ENCODE peak calls at places on chromosomes 6 and 20, in eight cellular contexts. E, M, Z, X, S, B, U and V are unnamed samples.

GRCh38 chr20:50379049-50379990 is 130.9 kb upstream of the PTPN1 start:
- DNase-seq in M (peak; percentile 48), E (no peak), X (peak; percentile 98), U (peak; percentile 93), S (peak; percentile 95), B (peak; percentile 99), Z (peak; percentile 87), V (peak; percentile 86)

GRCh38 chr20:57615472-57615855 is 4.8 kb downstream of the ZBP1 start:
- DNase-seq in M (no peak), U (no peak), Z (no peak), X (no peak), E (no peak), S (peak; percentile 10), B (peak; percentile 55), V (no peak)

GRCh38 chr6:133396225-133396624 is 155.1 kb downstream of the EYA4 start:
- DNase-seq in U (no peak), Z (no peak), X (no peak), M (peak; percentile 26), S (no peak), B (no peak), E (no peak), V (no peak)

GRCh38 chr6:157203312-157203744 is 120.0 kb downstream of the TMEM242 start:
- DNase-seq in S (no peak), X (no peak), Z (no peak), U (peak; percentile 67), B (no peak), E (no peak), M (peak; percentile 29), V (no peak)

GRCh38 chr6:151147118-151147832 is 92.5 kb upstream of the AKAP12 start:
- DNase-seq in E (no peak), U (no peak), M (no peak), X (no peak), S (peak; percentile 71), B (no peak), Z (no peak), V (no peak)

GRCh38 chr6:106522557-106522956 is 106.7 kb downstream of the RTN4IP1 start:
- DNase-seq in X (no peak), S (no peak), Z (no peak), U (no peak), B (no peak), E (no peak), M (no peak), V (no peak)

GRCh38 chr6:118122161-118122560 is 215.1 kb downstream of the SLC35F1 start:
- DNase-seq in B (no peak), X (no peak), E (no peak), Z (no peak), M (no peak), U (no peak), S (no peak), V (no peak)

GRCh38 chr6:28824793-28825731 is 98.7 kb downstream of the TRIM27 start:
- DNase-seq in Z (no peak), S (no peak), U (no peak), E (no peak), M (no peak), B (no peak), X (no peak), V (no peak)

GRCh38 chr20:10982692-10983091 is 308.9 kb upstream of the JAG1 start:
- DNase-seq in B (peak; percentile 82), U (no peak), E (no peak), Z (no peak), X (peak; percentile 40), S (peak; percentile 48), M (peak; percentile 94), V (peak; percentile 27)

GRCh38 chr20:21944227-21944626 is 238.8 kb downstream of the PAX1 start:
- DNase-seq in M (no peak), Z (no peak), E (no peak), U (no peak), S (no peak), X (no peak), B (no peak), V (no peak)

GRCh38 chr6:132812255-132812732 is 2.1 kb upstream of the RPS12 start:
- DNase-seq in S (no peak), X (no peak), E (no peak), Z (no peak), M (peak; percentile 50), B (no peak), U (no peak), V (no peak)

GRCh38 chr6:164370773-164371172 is 938.6 kb downstream of the C6orf118 start:
- DNase-seq in M (peak; percentile 18), S (no peak), X (no peak), Z (no peak), E (no peak), B (no peak), U (no peak), V (no peak)

GRCh38 chr20:19658137-19658536 is 99.9 kb upstream of the RIN2 start:
- DNase-seq in X (no peak), S (no peak), U (peak; percentile 64), M (no peak), B (no peak), Z (peak; percentile 31), E (no peak), V (no peak)

GRCh38 chr6:40258531-40258930 is 324.3 kb upstream of the MOCS1 start:
- DNase-seq in S (no peak), U (no peak), E (no peak), X (no peak), Z (no peak), B (no peak), M (no peak), V (no peak)

GRCh38 chr20:44784688-44785087 is 25.7 kb downstream of the RIMS4 start:
- DNase-seq in S (no peak), M (no peak), B (no peak), E (no peak), U (no peak), Z (no peak), X (no peak), V (no peak)

GRCh38 chr6:104281370-104281769 is 578.3 kb downstream of the HACE1 start:
- DNase-seq in Z (no peak), S (no peak), U (no peak), E (peak; percentile 6), M (no peak), X (no peak), B (no peak), V (no peak)

GRCh38 chr6:154583546-154584188 is 73.2 kb upstream of the CNKSR3 start:
- DNase-seq in Z (no peak), E (no peak), X (no peak), S (no peak), M (no peak), B (no peak), U (no peak), V (no peak)

GRCh38 chr6:139338845-139339244 is 35.6 kb downstream of the CITED2 start:
- DNase-seq in U (no peak), Z (no peak), E (no peak), M (no peak), X (peak; percentile 29), B (no peak), S (no peak), V (peak; percentile 62)

GRCh38 chr6:4693566-4693965 is 82.6 kb upstream of the CDYL start:
- DNase-seq in M (no peak), S (no peak), U (no peak), X (no peak), B (no peak), E (no peak), Z (no peak), V (no peak)

GRCh38 chr6:36800223-36801095 is 38.8 kb downstream of the CPNE5 start:
- DNase-seq in E (no peak), U (no peak), X (no peak), Z (no peak), M (no peak), B (no peak), S (no peak), V (no peak)

GRCh38 chr20:32585011-32585518 is at the start of gene NOL4L:
- DNase-seq in S (peak; percentile 51), E (no peak), M (peak; percentile 32), Z (peak; percentile 48), X (no peak), U (no peak), B (no peak), V (no peak)

GRCh38 chr20:540391-541201 is 3.0 kb downstream of the CSNK2A1 start:
- DNase-seq in Z (no peak), U (no peak), M (no peak), E (no peak), B (no peak), X (no peak), S (no peak), V (no peak)
- H3K4me1 ChIP-seq in Z (peaks cover 35% of the 10 kb centered on the region), U (peaks cover 32% of the 10 kb centered on the region), M (peaks cover 2% of the 10 kb centered on the region), E (peaks cover 61% of the 10 kb centered on the region), B (peaks cover 49% of the 10 kb centered on the region), X (peaks cover 17% of the 10 kb centered on the region), S (peaks cover 11% of the 10 kb centered on the region), V (peaks cover 61% of the 10 kb centered on the region)

DNA sequence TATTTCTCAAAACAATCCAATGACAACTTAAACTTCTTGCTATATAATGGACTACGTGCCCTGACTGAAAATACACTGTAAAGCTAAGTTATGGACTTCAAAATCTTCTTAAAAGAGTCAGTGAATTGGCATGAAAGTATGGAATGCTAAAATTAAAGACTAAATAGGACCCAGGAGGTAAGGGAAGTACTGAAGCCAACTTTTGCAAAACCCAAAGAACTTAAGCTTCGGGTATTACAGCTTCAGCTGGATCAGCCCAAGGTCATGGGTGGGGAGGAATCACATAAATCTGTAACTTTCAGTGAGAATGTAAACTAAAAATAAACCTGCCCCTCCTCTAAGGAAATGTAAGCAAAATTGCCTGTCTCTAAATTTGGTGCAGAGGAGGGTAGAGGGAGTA is 4.4 kb upstream of the MUC21 start:
- DNase-seq in X (no peak), S (no peak), M (no peak), E (no peak), U (no peak), B (no peak), Z (no peak), V (no peak)
- H3K4me1 ChIP-seq in X (peaks cover 6% of the 10 kb centered on the region), S (peaks cover 4% of the 10 kb centered on the region), M (peaks cover 6% of the 10 kb centered on the region), E (peaks cover 9% of the 10 kb centered on the region), U (peaks cover 5% of the 10 kb centered on the region), B (peaks cover 5% of the 10 kb centered on the region), Z (no peaks in the 10 kb centered on the region), V (peaks cover 11% of the 10 kb centered on the region)

DNA sequence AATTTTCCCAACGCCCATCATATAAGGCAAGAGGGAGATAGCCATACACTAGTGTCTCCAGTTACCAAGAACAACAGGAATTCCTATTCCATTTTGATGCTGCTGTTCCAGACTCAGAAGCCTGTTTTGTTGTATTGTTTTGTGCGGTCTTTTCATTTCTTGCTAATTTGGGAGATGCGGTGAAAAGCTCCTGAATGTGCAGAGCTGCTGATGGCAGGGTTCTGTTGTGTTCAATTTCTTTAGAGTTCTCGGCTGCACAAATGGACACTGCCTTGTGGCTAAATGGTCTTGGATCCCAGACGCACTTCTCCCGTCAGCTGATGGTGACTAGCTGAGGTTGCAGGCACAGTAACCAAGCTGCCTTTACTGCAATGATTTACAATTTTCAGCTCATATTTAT is 159.2 kb downstream of the JARID2 start:
- DNase-seq in B (no peak), E (no peak), Z (no peak), U (no peak), X (no peak), M (no peak), S (no peak), V (no peak)
- H3K4me1 ChIP-seq in B (peaks cover 71% of the 10 kb centered on the region), E (peaks cover 9% of the 10 kb centered on the region), Z (peaks cover 16% of the 10 kb centered on the region), U (peaks cover 24% of the 10 kb centered on the region), X (no peaks in the 10 kb centered on the region), M (no peaks in the 10 kb centered on the region), S (peaks cover 5% of the 10 kb centered on the region), V (no peaks in the 10 kb centered on the region)

DNA sequence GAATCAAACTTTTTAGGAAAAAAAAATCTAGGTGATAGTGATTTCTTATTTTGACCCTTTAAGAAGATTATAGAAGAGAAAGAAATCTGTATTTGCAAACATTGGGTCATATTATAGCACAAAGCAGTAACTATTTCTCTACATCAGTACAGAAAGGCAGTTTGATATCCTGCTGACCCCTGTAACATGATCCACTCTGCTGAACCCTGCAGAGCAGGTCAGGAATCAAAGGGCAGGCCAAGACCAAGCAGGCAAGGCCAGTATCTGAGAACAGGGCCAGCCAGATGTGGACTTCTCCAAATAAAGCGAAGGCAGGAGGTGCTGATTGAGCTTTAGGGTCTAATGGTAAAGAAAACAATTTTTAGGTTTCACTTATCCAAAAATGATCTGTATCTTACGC is 239.4 kb downstream of the PTPRK start:
- DNase-seq in U (no peak), E (no peak), X (no peak), M (no peak), B (no peak), S (no peak), Z (no peak), V (no peak)
- H3K4me1 ChIP-seq in U (no peaks in the 10 kb centered on the region), E (peaks cover 5% of the 10 kb centered on the region), X (no peaks in the 10 kb centered on the region), M (no peaks in the 10 kb centered on the region), B (peaks cover 32% of the 10 kb centered on the region), S (peaks cover 1% of the 10 kb centered on the region), Z (peaks cover 6% of the 10 kb centered on the region), V (no peaks in the 10 kb centered on the region)